ENCODE peak calls at places on chromosomes 11 and 22, in seven cellular contexts. B is type B pancreatic cell, L is prostate gland, O is GM06990, P is tibial artery, S is fibroblast of mammary gland, G is A549. V is an unnamed sample.

GRCh38 chr22:28231423-28231822 is 312.4 kb upstream of the PITPNB start:
- DNase-seq in B (no peak), L (no peak), O (no peak), P (no peak), S (peak; percentile 39), G (no peak), V (no peak)

GRCh38 chr22:27903805-27904473 is 15.1 kb downstream of the PITPNB start:
- DNase-seq in B (no peak), L (no peak), O (peak; percentile 6), P (no peak), S (no peak), G (no peak), V (no peak)

GRCh38 chr22:44972363-44973083 is 37.3 kb downstream of the PHF21B start:
- DNase-seq in B (no peak), L (peak; percentile 68), O (no peak), P (no peak), S (no peak), G (no peak), V (no peak)

GRCh38 chr11:123560001-123560400 is 94.4 kb downstream of the SCN3B start:
- DNase-seq in B (no peak), L (no peak), O (peak; percentile 51), P (no peak), S (peak; percentile 21), G (no peak), V (peak; percentile 40)

GRCh38 chr11:35324981-35325380 is 94.4 kb downstream of the SLC1A2 start:
- DNase-seq in B (no peak), L (no peak), O (no peak), P (no peak), S (peak; percentile 34), G (no peak), V (no peak)

GRCh38 chr11:34481307-34481706 is 32.3 kb downstream of the ELF5 start:
- DNase-seq in B (no peak), L (no peak), O (no peak), P (no peak), S (no peak), G (no peak), V (no peak)

GRCh38 chr22:40211481-40212052 is 33.8 kb downstream of the TNRC6B start:
- DNase-seq in B (peak; percentile 44), L (no peak), O (no peak), P (no peak), S (no peak), G (no peak), V (no peak)

GRCh38 chr11:20611445-20611844 is 12.0 kb downstream of the SLC6A5 start:
- DNase-seq in B (no peak), L (no peak), O (no peak), P (no peak), S (no peak), G (no peak), V (no peak)

GRCh38 chr11:2104524-2105440 is 34.4 kb downstream of the IGF2 start:
- DNase-seq in B (peak; percentile 63), L (no peak), O (no peak), P (peak; percentile 28), S (no peak), G (no peak), V (no peak)

GRCh38 chr22:41256254-41256897 is 15.6 kb upstream of the CHADL start:
- DNase-seq in B (no peak), L (no peak), O (no peak), P (no peak), S (peak; percentile 79), G (peak; percentile 59), V (no peak)

GRCh38 chr22:49505337-49506009 is 322.2 kb downstream of the BRD1 start:
- DNase-seq in B (no peak), L (no peak), O (no peak), P (no peak), S (no peak), G (no peak), V (no peak)

GRCh38 chr11:33018840-33019239 is 3.2 kb downstream of the DEPDC7 start:
- DNase-seq in B (no peak), L (no peak), O (no peak), P (no peak), S (no peak), G (no peak), V (no peak)

DNA sequence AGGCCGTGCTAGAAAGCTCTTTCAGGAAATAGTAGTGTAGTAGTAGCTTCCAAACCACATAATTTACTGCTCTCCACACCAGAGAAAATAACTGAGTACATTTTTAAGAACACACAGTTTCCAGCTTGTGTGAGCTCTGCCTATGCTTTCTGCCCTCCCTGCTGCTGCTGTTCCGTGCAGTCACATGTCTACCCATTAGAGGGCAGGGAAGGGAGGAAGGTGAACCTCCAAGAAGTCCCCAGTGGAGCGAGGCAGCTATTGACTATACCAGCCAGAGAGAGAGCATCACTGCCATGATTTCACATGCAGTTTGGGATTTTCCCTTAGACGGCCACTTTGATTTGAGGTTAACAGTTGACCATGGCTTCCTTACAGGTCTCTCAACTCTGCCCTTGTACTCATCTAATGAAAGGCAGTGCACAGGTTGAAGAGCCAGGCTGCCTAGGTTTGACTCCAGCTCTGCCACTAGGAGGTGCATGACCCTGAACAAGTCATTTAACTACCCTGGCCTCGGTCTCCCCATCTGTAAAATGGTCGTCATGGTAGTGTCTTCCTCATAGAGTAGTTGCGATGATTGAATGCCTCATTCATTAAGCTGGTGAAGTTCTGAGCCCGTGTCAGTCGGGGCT is 19.7 kb upstream of the CTTN start:
- DNase-seq in B (no peak), L (peak; percentile 21), O (no peak), P (peak; percentile 15), S (no peak), G (no peak), V (no peak)
- TF ChIP-seq CTCF in B (no peak), L (no peak), O (peak; percentile 30), P (no peak), S (no peak), G (peak; percentile 18), V (no peak)

GRCh38 chr11:79705648-79706047 is 264.8 kb upstream of the TENM4 start:
- DNase-seq in B (no peak), L (no peak), O (no peak), P (no peak), S (no peak), G (no peak), V (no peak)

GRCh38 chr11:79708319-79708928 is 267.6 kb upstream of the TENM4 start:
- DNase-seq in B (no peak), L (no peak), O (no peak), P (no peak), S (peak; percentile 34), G (peak; percentile 3), V (no peak)
- TF ChIP-seq CTCF in B (peak; percentile 79), L (peak; percentile 48), O (peak; percentile 58), P (no peak), S (peak; percentile 45), G (peak; percentile 23), V (no peak)

DNA sequence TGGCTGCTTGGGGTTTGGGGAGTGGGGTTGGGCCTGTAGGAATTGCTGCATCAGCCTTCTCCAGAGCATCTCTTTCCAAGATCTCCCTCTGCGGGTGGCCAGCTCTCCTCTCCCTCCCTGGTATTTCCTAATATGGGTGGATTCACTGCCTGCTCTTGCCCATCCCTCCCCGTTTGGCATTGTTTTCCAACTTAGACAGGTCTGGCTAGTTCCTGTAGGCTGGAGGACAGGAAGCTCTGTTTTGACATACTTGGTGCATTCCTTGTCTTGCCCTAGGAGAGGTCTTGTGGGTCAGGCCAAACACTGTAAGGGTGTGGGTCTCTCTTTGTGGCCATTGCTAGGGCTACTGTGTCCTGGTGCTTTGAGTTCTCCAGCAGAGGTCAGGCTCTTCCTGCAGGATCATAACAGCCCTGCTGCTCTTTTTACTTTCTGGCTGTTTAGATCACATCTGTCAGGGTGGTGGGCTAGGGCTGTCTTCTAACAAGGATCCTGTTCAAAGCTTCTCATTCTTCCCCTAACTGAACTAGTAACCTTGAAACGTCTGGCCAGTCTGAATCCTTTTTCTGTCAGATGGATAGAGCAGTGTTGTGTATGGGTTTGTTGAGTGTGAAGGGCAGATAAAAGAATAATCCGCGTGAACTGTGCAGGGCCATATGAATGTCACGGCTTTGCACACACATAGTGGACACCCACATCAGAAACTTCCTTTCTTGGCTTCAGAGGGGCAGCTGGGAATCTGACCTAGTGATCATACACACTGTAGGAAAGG is 18.3 kb upstream of the MICALL1 start:
- DNase-seq in B (no peak), L (peak; percentile 90), O (no peak), P (no peak), S (peak; percentile 84), G (no peak), V (no peak)
- TF ChIP-seq CTCF in B (peak; percentile 65), L (peak; percentile 45), O (no peak), P (peak; percentile 32), S (peak; percentile 72), G (peak; percentile 20), V (no peak)

GRCh38 chr11:31106963-31107576 is 262.5 kb downstream of the DCDC1 start:
- DNase-seq in B (no peak), L (peak; percentile 32), O (peak; percentile 2), P (no peak), S (peak; percentile 23), G (peak; percentile 26), V (peak; percentile 29)
- TF ChIP-seq CTCF in B (peak; percentile 91), L (peak; percentile 51), O (peak; percentile 71), P (peak; percentile 37), S (peak; percentile 48), G (peak; percentile 79), V (peak; percentile 69)

DNA sequence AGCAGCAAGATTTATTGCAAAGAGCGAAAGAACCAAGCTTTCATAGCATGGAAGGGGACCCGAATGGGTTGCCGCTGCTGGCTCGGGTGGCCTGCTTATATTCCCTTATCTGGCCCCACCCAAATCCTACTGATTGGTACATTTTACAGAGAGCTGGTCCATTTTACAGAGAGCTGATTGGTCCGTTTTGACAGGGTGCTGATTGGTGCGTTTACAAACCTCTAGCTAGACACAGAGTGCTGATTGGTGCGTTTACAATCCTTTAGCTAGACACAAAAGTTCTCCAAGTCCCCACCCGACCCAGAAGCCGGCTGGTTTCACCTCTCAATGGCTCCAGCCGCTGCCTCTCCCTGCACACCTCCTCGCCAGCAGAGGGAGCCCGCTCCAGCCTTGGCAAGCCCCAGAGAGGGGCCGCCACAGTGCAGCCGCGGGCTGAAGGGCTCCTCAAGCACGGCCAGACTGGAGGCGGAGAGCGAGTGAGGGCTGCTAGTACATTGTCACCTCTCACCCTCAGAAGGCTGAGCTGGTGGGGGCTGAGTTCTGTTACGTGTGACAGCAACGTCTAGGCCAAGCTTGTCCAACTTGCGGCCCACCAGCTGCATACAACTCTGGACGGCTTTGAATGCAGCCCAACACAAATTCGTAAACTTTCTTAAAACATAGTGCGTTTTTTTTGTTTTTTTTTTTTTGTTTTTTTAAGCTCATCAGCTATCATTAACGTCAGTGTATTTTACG is 8.7 kb downstream of the PTH start:
- DNase-seq in B (no peak), L (no peak), O (peak; percentile 56), P (no peak), S (peak; percentile 9), G (peak; percentile 15), V (no peak)
- TF ChIP-seq CTCF in B (peak; percentile 42), L (no peak), O (peak; percentile 76), P (no peak), S (peak; percentile 12), G (peak; percentile 55), V (no peak)

DNA sequence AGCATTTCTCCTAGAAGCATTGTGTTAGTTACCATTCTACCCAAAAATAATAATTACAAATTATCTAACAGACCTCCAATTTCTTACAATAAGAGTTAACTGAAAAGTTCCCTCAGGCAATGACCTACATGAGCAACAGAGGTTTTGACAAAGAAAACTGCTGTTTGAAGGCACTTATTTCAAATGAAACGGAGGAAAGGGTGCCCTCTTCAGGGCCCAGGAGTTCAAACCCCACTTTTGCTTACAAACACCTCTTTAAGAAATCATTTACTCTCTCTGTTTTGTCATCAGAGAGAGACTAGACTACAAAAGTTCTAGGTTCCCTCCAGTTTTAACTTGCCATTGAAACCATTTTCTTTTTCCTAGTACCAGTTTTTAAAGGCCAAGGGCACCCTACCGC is 56.7 kb downstream of the AMBRA1 start:
- DNase-seq in B (no peak), L (no peak), O (no peak), P (no peak), S (no peak), G (no peak), V (no peak)
- TF ChIP-seq CTCF in B (no peak), L (no peak), O (no peak), P (no peak), S (peak; percentile 21), G (peak; percentile 7), V (no peak)

V was measured in mesothelial cell of epicardium.